ENCODE peak calls at places on chromosomes 13 and 19, in five cellular contexts. P is anterior cingulate cortex, J is left cardiac atrium, U is AG09309, Q is ovary. O is an unnamed sample.

GRCh38 chr13:45721203-45721731 is 19.1 kb downstream of the CBY2 start:
- DNase-seq in P (no peak), J (no peak), U (no peak), Q (no peak), O (no peak)

GRCh38 chr19:53659292-53659691 is 27.5 kb downstream of the DPRX start:
- DNase-seq in P (peak), J (peak), U (no peak), Q (no peak), O (no peak)

GRCh38 chr13:47004022-47004421 is 107.2 kb upstream of the HTR2A start:
- DNase-seq in P (no peak), J (no peak), U (no peak), Q (no peak), O (peak)

GRCh38 chr19:18418725-18419194 is 438 bp upstream of the SSBP4 start:
- DNase-seq in P (no peak), J (peak), U (no peak), Q (no peak), O (no peak)

GRCh38 chr13:93409001-93409400 is 182.4 kb downstream of the GPC6 start:
- DNase-seq in P (no peak), J (no peak), U (no peak), Q (no peak), O (no peak)

GRCh38 chr13:38763446-38764381 is 76.8 kb downstream of the FREM2 start:
- DNase-seq in P (peak), J (no peak), U (no peak), Q (no peak), O (peak)

GRCh38 chr13:31930901-31931522 is 100.6 kb upstream of the FRY start:
- DNase-seq in P (no peak), J (no peak), U (no peak), Q (no peak), O (no peak)

GRCh38 chr13:86684402-86684801 is 885.2 kb upstream of the SLITRK6 start:
- DNase-seq in P (no peak), J (no peak), U (no peak), Q (no peak), O (no peak)

GRCh38 chr19:40147693-40148347 is 43.4 kb upstream of the MAP3K10 start:
- DNase-seq in P (no peak), J (no peak), U (peak), Q (no peak), O (peak)

GRCh38 chr13:33193428-33193974 is 92.1 kb downstream of the STARD13 start:
- DNase-seq in P (no peak), J (no peak), U (no peak), Q (no peak), O (no peak)

GRCh38 chr13:112854321-112854720 is 114.7 kb upstream of the MCF2L start:
- DNase-seq in P (no peak), J (no peak), U (no peak), Q (no peak), O (no peak)

GRCh38 chr19:4115050-4115817 is 8.7 kb downstream of the MAP2K2 start:
- DNase-seq in P (peak), J (no peak), U (no peak), Q (no peak), O (no peak)

GRCh38 chr13:97194473-97194872 is 27.7 kb upstream of the MBNL2 start:
- DNase-seq in P (no peak), J (no peak), U (no peak), Q (no peak), O (peak)

GRCh38 chr19:23776507-23777205 is 18.0 kb upstream of the ZNF681 start:
- DNase-seq in P (no peak), J (no peak), U (no peak), Q (no peak), O (no peak)

GRCh38 chr19:3682741-3683404 is 17.4 kb downstream of the PIP5K1C start:
- DNase-seq in P (no peak), J (no peak), U (no peak), Q (no peak), O (no peak)

GRCh38 chr13:98480915-98481510 is 95.9 kb downstream of the STK24 start:
- DNase-seq in P (no peak), J (no peak), U (no peak), Q (no peak), O (no peak)

GRCh38 chr13:92658293-92658692 is 568.3 kb upstream of the GPC6 start:
- DNase-seq in P (no peak), J (no peak), U (no peak), Q (no peak), O (no peak)

GRCh38 chr13:100721885-100722512 is 47.4 kb upstream of the TMTC4 start:
- DNase-seq in P (peak), J (peak), U (peak), Q (no peak), O (peak)

GRCh38 chr13:40562975-40563349 is 103.5 kb downstream of the FOXO1 start:
- DNase-seq in P (no peak), J (no peak), U (no peak), Q (no peak), O (no peak)

GRCh38 chr13:105035092-105035491 is 1500.4 kb downstream of the EFNB2 start:
- DNase-seq in P (no peak), J (no peak), U (no peak), Q (no peak), O (no peak)

GRCh38 chr19:43743059-43743458 is 11.7 kb downstream of the SMG9 start:
- DNase-seq in P (no peak), J (no peak), U (peak), Q (no peak), O (no peak)

GRCh38 chr13:102582256-102582655 is 14.5 kb upstream of the TPP2 start:
- DNase-seq in P (no peak), J (no peak), U (no peak), Q (no peak), O (no peak)

GRCh38 chr13:108083056-108083455 is 132.3 kb downstream of the LIG4 start:
- DNase-seq in P (no peak), J (no peak), U (no peak), Q (no peak), O (no peak)

GRCh38 chr19:1718382-1719315 is 34.7 kb upstream of the ONECUT3 start:
- DNase-seq in P (no peak), J (no peak), U (no peak), Q (no peak), O (no peak)

GRCh38 chr13:46339035-46339666 is 47.9 kb downstream of the RUBCNL start:
- DNase-seq in P (no peak), J (peak), U (no peak), Q (no peak), O (peak)

GRCh38 chr13:36259361-36260137 is 38.1 kb downstream of the CCDC169 start:
- DNase-seq in P (no peak), J (no peak), U (no peak), Q (no peak), O (no peak)

GRCh38 chr13:73428137-73428536 is 369.3 kb downstream of the KLF5 start:
- DNase-seq in P (no peak), J (no peak), U (no peak), Q (no peak), O (peak)

GRCh38 chr13:112837371-112838037 is 131.5 kb upstream of the MCF2L start:
- DNase-seq in P (no peak), J (peak), U (no peak), Q (no peak), O (no peak)

GRCh38 chr13:48232420-48233096 is 448 bp upstream of the ITM2B start:
- DNase-seq in P (no peak), J (no peak), U (no peak), Q (no peak), O (no peak)

GRCh38 chr19:18300930-18301717 is 19.7 kb upstream of the JUND start:
- DNase-seq in P (no peak), J (peak), U (no peak), Q (peak), O (peak)

GRCh38 chr13:38223093-38223492 is 126.6 kb upstream of the UFM1 start:
- DNase-seq in P (no peak), J (no peak), U (peak), Q (no peak), O (peak)

GRCh38 chr13:40993987-40994386 is 25.1 kb downstream of the ELF1 start:
- DNase-seq in P (no peak), J (no peak), U (no peak), Q (no peak), O (no peak)

GRCh38 chr19:2164020-2164988 is 571 bp downstream of the DOT1L start:
- DNase-seq in P (no peak), J (no peak), U (no peak), Q (no peak), O (peak)

GRCh38 chr13:47903836-47904235 is 97.2 kb downstream of the SUCLA2 start:
- DNase-seq in P (no peak), J (no peak), U (peak), Q (no peak), O (peak)

GRCh38 chr13:29936051-29936813 is 85.8 kb upstream of the UBL3 start:
- DNase-seq in P (no peak), J (no peak), U (no peak), Q (no peak), O (no peak)